ENCODE peak calls at places on chromosomes 6 and 20, in six cellular contexts. U is spleen, R is HCT116, Z is K562, N is HepG2, G is sigmoid colon. D is an unnamed sample.

GRCh38 chr6:109441069-109441816 is 719 bp downstream of the SMPD2 start:
- DNase-seq in Z (peak; percentile 59), G (peak; percentile 76), N (peak; percentile 40), U (peak; percentile 88), R (no peak), D (no peak)

GRCh38 chr20:32960849-32961731 is 43.1 kb downstream of the SUN5 start:
- DNase-seq in N (no peak), G (peak; percentile 47), Z (no peak), U (peak; percentile 73), R (no peak), D (no peak)

GRCh38 chr6:69827491-69827890 is 30.7 kb upstream of the LMBRD1 start:
- DNase-seq in Z (no peak), N (no peak), R (no peak), G (no peak), U (no peak), D (no peak)

GRCh38 chr20:44967207-44967807 is 995 bp downstream of the STK4 start:
- DNase-seq in R (no peak), Z (no peak), G (no peak), U (no peak), N (peak; percentile 49), D (no peak)

GRCh38 chr20:34907616-34908469 is 31.4 kb downstream of the ACSS2 start:
- DNase-seq in G (no peak), U (no peak), Z (no peak), R (peak; percentile 90), N (peak; percentile 26), D (peak; percentile 65)

GRCh38 chr6:105893741-105894140 is 192.4 kb upstream of the PRDM1 start:
- DNase-seq in R (no peak), U (no peak), G (no peak), Z (no peak), N (no peak), D (no peak)

GRCh38 chr6:153058291-153058690 is 55.8 kb upstream of the MTRF1L start:
- DNase-seq in Z (no peak), N (no peak), R (no peak), G (no peak), U (no peak), D (no peak)

GRCh38 chr6:34888874-34889555 is at the start of gene ANKS1A:
- DNase-seq in R (peak; percentile 73), U (peak; percentile 96), Z (peak; percentile 95), G (peak; percentile 92), N (peak; percentile 76), D (peak; percentile 88)

GRCh38 chr6:7787137-7787575 is 61.3 kb downstream of the BMP6 start:
- DNase-seq in U (no peak), G (peak; percentile 75), Z (no peak), R (no peak), N (no peak), D (peak; percentile 36)

DNA sequence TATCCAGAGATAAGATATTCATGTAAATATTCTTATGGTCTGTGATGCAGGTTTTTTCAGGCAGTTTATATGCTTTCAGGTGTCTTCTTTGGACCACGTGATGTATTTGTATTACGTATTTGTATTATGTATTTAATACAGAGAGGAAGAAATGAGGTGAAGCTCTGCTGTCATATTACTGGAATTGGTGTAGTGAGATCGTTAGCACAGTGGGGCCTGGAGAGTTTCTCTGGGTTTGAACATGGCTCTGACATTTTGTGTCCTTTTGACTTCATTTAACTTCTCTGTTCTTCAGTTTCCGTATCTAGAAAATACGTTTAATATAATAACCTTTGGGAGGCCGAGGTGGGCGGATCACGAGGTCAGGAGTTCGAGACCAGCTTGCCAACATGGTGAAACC is 1.6 kb upstream of the PRIM2 start:
- DNase-seq in U (no peak), Z (no peak), G (peak; percentile 48), N (no peak), R (no peak), D (no peak)
- TF ChIP-seq POLR2A in U (no peak), Z (no peak), G (no peak), N (no peak), R (no peak), D (no peak)

GRCh38 chr6:107180114-107180513 is 64.8 kb upstream of the BEND3 start:
- DNase-seq in G (no peak), N (no peak), R (no peak), U (no peak), Z (no peak), D (no peak)

GRCh38 chr6:107173779-107174178 is 58.5 kb upstream of the BEND3 start:
- DNase-seq in G (no peak), N (no peak), U (no peak), Z (no peak), R (no peak), D (no peak)

GRCh38 chr6:107179004-107179403 is 63.7 kb upstream of the BEND3 start:
- DNase-seq in G (no peak), N (no peak), U (no peak), Z (peak; percentile 20), R (peak; percentile 7), D (no peak)
- TF ChIP-seq CTCF in G (no peak), N (peak; percentile 23), U (no peak), Z (peak; percentile 2), R (peak; percentile 32), D (no peak)

GRCh38 chr6:49300911-49301310 is 162.1 kb downstream of the MMUT start:
- DNase-seq in U (no peak), N (no peak), G (no peak), R (no peak), Z (no peak), D (no peak)
- TF ChIP-seq POLR2AphosphoS5 in U (no peak), N (no peak), G (no peak), R (no peak), Z (no peak), D (no peak)

GRCh38 chr6:167087857-167088256 is 35.0 kb upstream of the CCR6 start:
- DNase-seq in N (no peak), R (no peak), Z (no peak), G (no peak), U (no peak), D (no peak)
- TF ChIP-seq POLR2A in N (no peak), R (no peak), Z (no peak), G (no peak), U (no peak), D (no peak)

D was measured in breast epithelium.